ENCODE peak calls at places on chromosomes 12 and 14, in ten cellular contexts. J, H, M, O, S, U, N, X, W and Y are unnamed samples.

GRCh38 chr14:88013750-88014349 is 8.9 kb downstream of the GPR65 start:
- DNase-seq in J (peak), H (peak), M (peak), O (peak), S (peak), U (peak), N (peak), X (peak), W (peak), Y (no peak)

GRCh38 chr12:9745191-9745590 is 12.3 kb upstream of the CLECL1 start:
- DNase-seq in J (no peak), H (no peak), M (no peak), O (no peak), S (no peak), U (no peak), N (no peak), X (no peak), W (no peak), Y (no peak)

GRCh38 chr12:83642205-83642604 is 955.5 kb downstream of the TMTC2 start:
- DNase-seq in J (no peak), H (no peak), M (no peak), O (no peak), S (no peak), U (no peak), N (no peak), X (no peak), W (no peak), Y (no peak)

GRCh38 chr12:22477166-22477893 is 67.0 kb downstream of the C2CD5 start:
- DNase-seq in J (no peak), H (peak), M (no peak), O (no peak), S (no peak), U (no peak), N (no peak), X (no peak), W (no peak), Y (no peak)

GRCh38 chr14:90644882-90645281 is 171.3 kb downstream of the TTC7B start:
- DNase-seq in J (no peak), H (peak), M (no peak), O (no peak), S (peak), U (no peak), N (no peak), X (peak), W (no peak), Y (no peak)

GRCh38 chr12:67415473-67415872 is 146.3 kb downstream of the CAND1 start:
- DNase-seq in J (peak), H (peak), M (no peak), O (no peak), S (no peak), U (no peak), N (no peak), X (no peak), W (no peak), Y (no peak)

GRCh38 chr12:1435456-1435855 is 158.9 kb downstream of the FBXL14 start:
- DNase-seq in J (no peak), H (peak), M (no peak), O (no peak), S (no peak), U (no peak), N (no peak), X (no peak), W (peak), Y (no peak)

GRCh38 chr12:68240975-68241374 is 12.4 kb downstream of the IL22 start:
- DNase-seq in J (peak), H (no peak), M (no peak), O (peak), S (no peak), U (no peak), N (no peak), X (no peak), W (peak), Y (no peak)

GRCh38 chr12:56053407-56053893 is 11.7 kb downstream of the RPS26 start:
- DNase-seq in J (no peak), H (no peak), M (no peak), O (no peak), S (no peak), U (no peak), N (no peak), X (no peak), W (no peak), Y (no peak)

GRCh38 chr12:104586325-104587048 is 129.7 kb downstream of the CHST11 start:
- DNase-seq in J (no peak), H (no peak), M (no peak), O (no peak), S (no peak), U (no peak), N (no peak), X (no peak), W (no peak), Y (no peak)

GRCh38 chr12:131833896-131834641 is 5.9 kb downstream of the MMP17 start:
- DNase-seq in J (no peak), H (peak), M (no peak), O (no peak), S (no peak), U (no peak), N (no peak), X (no peak), W (no peak), Y (no peak)

GRCh38 chr12:79689477-79690155 is 1.1 kb downstream of the PAWR start:
- DNase-seq in J (peak), H (no peak), M (no peak), O (peak), S (no peak), U (peak), N (peak), X (peak), W (peak), Y (peak)

GRCh38 chr14:36068777-36069534 is 107.6 kb downstream of the PTCSC3 start:
- DNase-seq in J (no peak), H (peak), M (no peak), O (no peak), S (no peak), U (no peak), N (peak), X (no peak), W (no peak), Y (no peak)

GRCh38 chr12:52618866-52619265 is 507 bp upstream of the KRT73 start:
- DNase-seq in J (no peak), H (no peak), M (no peak), O (no peak), S (peak), U (no peak), N (no peak), X (no peak), W (no peak), Y (no peak)

GRCh38 chr12:109818900-109819500 is 14.2 kb downstream of the TRPV4 start:
- DNase-seq in J (no peak), H (peak), M (no peak), O (no peak), S (no peak), U (no peak), N (no peak), X (no peak), W (no peak), Y (no peak)

GRCh38 chr12:57553343-57554202 is 3.7 kb downstream of the KIF5A start:
- DNase-seq in J (no peak), H (no peak), M (no peak), O (no peak), S (no peak), U (no peak), N (no peak), X (no peak), W (no peak), Y (no peak)

GRCh38 chr14:73661872-73662271 is 17.1 kb downstream of the DNAL1 start:
- DNase-seq in J (no peak), H (peak), M (no peak), O (no peak), S (no peak), U (no peak), N (no peak), X (no peak), W (no peak), Y (no peak)

GRCh38 chr12:13365782-13366366 is 169.3 kb downstream of the EMP1 start:
- DNase-seq in J (no peak), H (no peak), M (no peak), O (no peak), S (no peak), U (no peak), N (no peak), X (no peak), W (no peak), Y (no peak)

GRCh38 chr12:88775742-88776151 is 195.5 kb upstream of the KITLG start:
- DNase-seq in J (no peak), H (no peak), M (no peak), O (no peak), S (no peak), U (no peak), N (no peak), X (no peak), W (peak), Y (no peak)

GRCh38 chr12:124764451-124764850 is 99.2 kb downstream of the SCARB1 start:
- DNase-seq in J (no peak), H (peak), M (peak), O (no peak), S (no peak), U (no peak), N (no peak), X (peak), W (peak), Y (no peak)

GRCh38 chr14:86003998-86004397 is 474.1 kb downstream of the FLRT2 start:
- DNase-seq in J (no peak), H (peak), M (no peak), O (no peak), S (no peak), U (no peak), N (no peak), X (no peak), W (no peak), Y (no peak)

GRCh38 chr12:1907652-1908611 is 10.5 kb downstream of the CACNA2D4 start:
- DNase-seq in J (no peak), H (no peak), M (no peak), O (no peak), S (peak), U (no peak), N (peak), X (no peak), W (peak), Y (peak)

GRCh38 chr12:97567619-97568110 is 105.1 kb downstream of the RMST start:
- DNase-seq in J (no peak), H (no peak), M (no peak), O (no peak), S (no peak), U (no peak), N (no peak), X (no peak), W (no peak), Y (no peak)

GRCh38 chr12:1605129-1606020 is 11.0 kb upstream of the FBXL14 start:
- DNase-seq in J (peak), H (peak), M (peak), O (peak), S (peak), U (peak), N (peak), X (peak), W (peak), Y (peak)

GRCh38 chr12:75812341-75813018 is 219.1 kb downstream of the PHLDA1 start:
- DNase-seq in J (no peak), H (peak), M (no peak), O (no peak), S (no peak), U (no peak), N (no peak), X (no peak), W (no peak), Y (no peak)

GRCh38 chr12:95607642-95608041 is 56.4 kb upstream of the USP44 start:
- DNase-seq in J (no peak), H (no peak), M (no peak), O (no peak), S (no peak), U (no peak), N (no peak), X (no peak), W (no peak), Y (no peak)

GRCh38 chr14:93712079-93712837 is 76.0 kb downstream of the PRIMA1 start:
- DNase-seq in J (no peak), H (no peak), M (no peak), O (no peak), S (peak), U (no peak), N (no peak), X (no peak), W (no peak), Y (peak)

GRCh38 chr12:127811988-127812387 is 455.0 kb upstream of the TMEM132C start:
- DNase-seq in J (no peak), H (peak), M (no peak), O (no peak), S (no peak), U (no peak), N (no peak), X (no peak), W (no peak), Y (no peak)

GRCh38 chr12:6998708-6999451 is 19.4 kb downstream of the LPCAT3 start:
- DNase-seq in J (peak), H (no peak), M (no peak), O (no peak), S (no peak), U (no peak), N (no peak), X (no peak), W (no peak), Y (no peak)

GRCh38 chr12:93760275-93760875 is 83.2 kb downstream of the CRADD start:
- DNase-seq in J (no peak), H (no peak), M (no peak), O (no peak), S (no peak), U (no peak), N (no peak), X (no peak), W (no peak), Y (no peak)

GRCh38 chr12:27289414-27289813 is 43.2 kb upstream of the BMAL2 start:
- DNase-seq in J (no peak), H (peak), M (no peak), O (no peak), S (no peak), U (no peak), N (no peak), X (no peak), W (no peak), Y (no peak)

GRCh38 chr14:49218436-49219092 is 367.6 kb downstream of the RPS29 start:
- DNase-seq in J (no peak), H (peak), M (no peak), O (no peak), S (no peak), U (no peak), N (no peak), X (no peak), W (no peak), Y (no peak)

GRCh38 chr14:96094211-96094610 is 55.0 kb downstream of the C14orf132 start:
- DNase-seq in J (no peak), H (no peak), M (no peak), O (no peak), S (no peak), U (no peak), N (no peak), X (no peak), W (no peak), Y (no peak)

GRCh38 chr14:22715890-22716289 is 50.6 kb upstream of the OXA1L start:
- DNase-seq in J (no peak), H (no peak), M (no peak), O (no peak), S (no peak), U (no peak), N (no peak), X (no peak), W (no peak), Y (no peak)

GRCh38 chr12:118330421-118331018 is 42.2 kb downstream of the TAOK3 start:
- DNase-seq in J (no peak), H (peak), M (no peak), O (no peak), S (no peak), U (no peak), N (no peak), X (peak), W (no peak), Y (no peak)

GRCh38 chr14:64960762-64961276 is 11.3 kb downstream of the RAB15 start:
- DNase-seq in J (no peak), H (no peak), M (no peak), O (no peak), S (no peak), U (no peak), N (peak), X (no peak), W (no peak), Y (no peak)

GRCh38 chr14:75522224-75522764 is at the start of gene BATF:
- DNase-seq in J (no peak), H (no peak), M (no peak), O (peak), S (no peak), U (no peak), N (peak), X (peak), W (peak), Y (no peak)
- H3K4me3 ChIP-seq in J (peak), H (no peak), M (peak), O (peak), S (peak), U (no peak), N (peak), X (peak), W (no peak), Y (peak)

DNA sequence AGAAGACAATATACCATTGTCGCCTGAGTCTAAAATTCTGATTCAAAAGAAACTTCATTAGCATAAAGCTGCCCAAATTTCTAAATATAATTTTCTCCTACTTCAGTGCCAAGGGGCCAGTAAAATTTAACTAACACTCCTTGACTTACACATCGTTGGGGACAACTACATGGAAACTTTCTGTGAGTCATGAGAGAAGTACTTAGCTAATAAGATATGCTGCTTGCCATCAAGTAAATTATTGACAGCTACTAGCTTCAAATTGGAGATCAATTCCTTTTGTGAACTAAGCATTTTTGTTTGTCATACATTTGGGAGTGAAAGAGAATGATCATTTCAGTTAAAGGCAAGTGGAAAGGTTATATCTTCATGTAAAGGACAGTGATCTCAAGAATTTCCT is 373.3 kb downstream of the MDGA2 start:
- DNase-seq in J (no peak), H (no peak), M (no peak), O (no peak), S (no peak), U (no peak), N (no peak), X (no peak), W (no peak), Y (no peak)
- H3K27ac ChIP-seq in J (no peak), H (no peak), M (no peak), O (no peak), S (no peak), U (no peak), N (no peak), X (no peak), W (no peak), Y (no peak)

GRCh38 chr12:91109148-91109564 is 2.1 kb downstream of the LUM start:
- DNase-seq in J (peak), H (peak), M (peak), O (peak), S (peak), U (no peak), N (peak), X (peak), W (peak), Y (no peak)

GRCh38 chr12:91108196-91108595 is 3.1 kb downstream of the LUM start:
- DNase-seq in J (no peak), H (no peak), M (no peak), O (no peak), S (no peak), U (no peak), N (no peak), X (no peak), W (no peak), Y (no peak)

GRCh38 chr12:91113621-91114020 is 2.3 kb upstream of the LUM start:
- DNase-seq in J (no peak), H (no peak), M (no peak), O (no peak), S (no peak), U (no peak), N (no peak), X (no peak), W (no peak), Y (no peak)

GRCh38 chr12:91106283-91106682 is 5.0 kb downstream of the LUM start:
- DNase-seq in J (no peak), H (no peak), M (no peak), O (no peak), S (no peak), U (no peak), N (no peak), X (no peak), W (no peak), Y (no peak)

DNA sequence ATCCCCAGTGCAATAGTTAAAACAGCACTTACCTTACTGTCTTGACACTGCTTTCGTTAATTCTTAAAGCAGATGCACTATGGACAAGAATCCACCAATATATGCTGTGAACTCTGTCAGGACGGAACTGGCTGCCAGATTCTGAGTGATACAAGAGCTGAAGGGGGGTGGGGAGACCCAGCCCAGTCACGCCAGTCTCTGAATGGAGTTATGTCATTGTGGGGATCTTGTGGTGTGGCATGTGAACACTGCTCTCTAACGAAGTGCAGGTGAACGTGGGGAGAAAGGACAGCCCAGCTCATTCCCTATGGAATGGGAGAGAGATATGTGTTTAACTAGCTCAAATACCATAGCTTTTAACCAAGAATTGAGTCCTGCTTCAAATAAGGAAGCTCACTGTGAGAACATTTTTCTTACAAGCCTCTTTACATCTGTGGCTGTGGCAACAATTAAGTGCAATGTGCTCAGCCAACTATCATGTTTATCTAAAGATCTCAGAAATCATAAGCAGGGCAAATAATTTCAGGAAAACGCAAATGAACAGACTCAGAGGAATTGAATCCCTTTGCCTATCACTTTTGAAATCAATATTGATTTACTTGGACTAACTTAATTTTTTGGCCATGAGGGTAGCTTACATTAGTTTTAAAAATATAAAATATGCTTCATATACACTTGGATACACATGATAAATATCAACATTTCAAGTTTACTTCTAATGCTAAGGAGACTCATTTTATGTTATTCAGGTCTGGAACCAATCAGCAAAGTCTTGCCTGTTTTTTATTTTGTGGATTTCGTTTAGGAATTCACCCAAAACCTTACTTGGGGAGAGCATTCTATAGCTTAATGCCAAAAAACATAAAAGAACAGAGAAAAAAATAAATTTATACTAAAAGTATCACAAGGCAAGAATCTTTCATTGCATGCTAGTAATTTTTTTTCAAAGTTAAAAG is at the start of gene LUM:
- DNase-seq in J (peak), H (peak), M (peak), O (peak), S (peak), U (no peak), N (no peak), X (no peak), W (no peak), Y (peak)
- TF ChIP-seq CTCF in J (no peak), H (no peak), M (no peak), O (no peak), S (no peak), U (no peak), N (no peak), X (no peak), W (no peak), Y (no peak)

GRCh38 chr12:105659355-105660075 is 329.0 kb downstream of the C12orf75 start:
- DNase-seq in J (no peak), H (peak), M (peak), O (no peak), S (no peak), U (no peak), N (no peak), X (no peak), W (no peak), Y (no peak)
- H3K4me3 ChIP-seq in J (no peak), H (no peak), M (no peak), O (no peak), S (no peak), U (no peak), N (no peak), X (no peak), W (no peak), Y (no peak)

GRCh38 chr12:69929125-69929524 is 104.1 kb downstream of the MYRFL start:
- DNase-seq in J (no peak), H (peak), M (no peak), O (no peak), S (no peak), U (no peak), N (no peak), X (no peak), W (no peak), Y (no peak)

GRCh38 chr12:69933115-69933552 is 108.1 kb downstream of the MYRFL start:
- DNase-seq in J (no peak), H (no peak), M (no peak), O (no peak), S (no peak), U (no peak), N (no peak), X (no peak), W (no peak), Y (no peak)

GRCh38 chr12:69934011-69934410 is 109.0 kb downstream of the MYRFL start:
- DNase-seq in J (no peak), H (no peak), M (no peak), O (no peak), S (no peak), U (no peak), N (no peak), X (no peak), W (no peak), Y (no peak)

GRCh38 chr12:69929531-69929930 is 104.5 kb downstream of the MYRFL start:
- DNase-seq in J (no peak), H (peak), M (no peak), O (no peak), S (no peak), U (no peak), N (no peak), X (no peak), W (no peak), Y (no peak)

GRCh38 chr12:69932154-69932553 is 107.1 kb downstream of the MYRFL start:
- DNase-seq in J (no peak), H (no peak), M (no peak), O (no peak), S (no peak), U (no peak), N (no peak), X (no peak), W (no peak), Y (no peak)
- H3K27ac ChIP-seq in J (no peak), H (no peak), M (no peak), O (no peak), S (no peak), U (no peak), N (no peak), X (no peak), W (no peak), Y (no peak)

GRCh38 chr14:101557811-101558738 is 3.2 kb upstream of the DIO3 start:
- DNase-seq in J (peak), H (no peak), M (peak), O (no peak), S (no peak), U (no peak), N (peak), X (no peak), W (peak), Y (no peak)
- TF ChIP-seq CTCF in J (no peak), H (no peak), M (peak), O (no peak), S (no peak), U (peak), N (peak), X (no peak), W (peak), Y (no peak)